ENCODE peak calls at places on chromosomes 11 and 22, in four cellular contexts. Z, Y, L and S are unnamed samples.

GRCh38 chr11:88849368-88849767 is 216.4 kb downstream of the GRM5 start:
- DNase-seq in Z (no peak), Y (no peak), L (no peak), S (no peak)

GRCh38 chr11:3041699-3042098 is 15.5 kb downstream of the CARS1 start:
- DNase-seq in Z (no peak), Y (no peak), L (no peak), S (no peak)

GRCh38 chr11:100667449-100667848 is 19.6 kb upstream of the ARHGAP42 start:
- DNase-seq in Z (no peak), Y (no peak), L (no peak), S (no peak)

GRCh38 chr11:128519353-128519752 is 68.0 kb downstream of the ETS1 start:
- DNase-seq in Z (no peak), Y (no peak), L (no peak), S (no peak)

GRCh38 chr11:72528121-72528520 is 93.8 kb upstream of the CLPB start:
- DNase-seq in Z (no peak), Y (no peak), L (no peak), S (no peak)

GRCh38 chr11:95584589-95584988 is 205.0 kb downstream of the FAM76B start:
- DNase-seq in Z (no peak), Y (no peak), L (no peak), S (no peak)

GRCh38 chr11:79419120-79419519 is 21.7 kb downstream of the TENM4 start:
- DNase-seq in Z (no peak), Y (peak; percentile 59), L (no peak), S (no peak)

GRCh38 chr22:50687829-50688228 is 15.2 kb downstream of the SHANK3 start:
- DNase-seq in Z (no peak), Y (no peak), L (no peak), S (no peak)

GRCh38 chr22:43814264-43814663 is 2.2 kb upstream of the EFCAB6 start:
- DNase-seq in Z (no peak), Y (no peak), L (no peak), S (no peak)

GRCh38 chr11:40290031-40290650 is 1169.3 kb downstream of the LRRC4C start:
- DNase-seq in Z (no peak), Y (no peak), L (no peak), S (no peak)

GRCh38 chr11:30585067-30585891 is 874 bp downstream of the MPPED2 start:
- DNase-seq in Z (peak; percentile 42), Y (peak; percentile 3), L (peak; percentile 23), S (no peak)

GRCh38 chr11:848380-848931 is 5.8 kb downstream of the TSPAN4 start:
- DNase-seq in Z (peak; percentile 49), Y (peak; percentile 72), L (no peak), S (peak; percentile 65)

GRCh38 chr11:65206441-65206841 is 24.7 kb downstream of the CAPN1 start:
- DNase-seq in Z (no peak), Y (no peak), L (no peak), S (no peak)

GRCh38 chr22:49368976-49369725 is 458.5 kb downstream of the BRD1 start:
- DNase-seq in Z (no peak), Y (peak; percentile 32), L (no peak), S (no peak)

GRCh38 chr22:46007848-46008261 is 30.9 kb upstream of the WNT7B start:
- DNase-seq in Z (no peak), Y (no peak), L (peak; percentile 56), S (no peak)

GRCh38 chr11:10930224-10930960 is 72.5 kb upstream of the ZBED5 start:
- DNase-seq in Z (no peak), Y (no peak), L (no peak), S (peak; percentile 24)

GRCh38 chr11:66933508-66933907 is 24.7 kb downstream of the PC start:
- DNase-seq in Z (no peak), Y (no peak), L (no peak), S (no peak)

GRCh38 chr22:27990879-27991278 is 71.8 kb upstream of the PITPNB start:
- DNase-seq in Z (no peak), Y (peak; percentile 13), L (no peak), S (peak; percentile 2)

GRCh38 chr11:19727246-19727645 is 14.6 kb downstream of the NAV2 start:
- DNase-seq in Z (no peak), Y (no peak), L (no peak), S (no peak)

GRCh38 chr11:56917708-56918450 is 70.8 kb upstream of the OR5AK2 start:
- DNase-seq in Z (no peak), Y (no peak), L (no peak), S (no peak)

GRCh38 chr11:93490996-93491618 is 52.1 kb downstream of the SMCO4 start:
- DNase-seq in Z (no peak), Y (no peak), L (no peak), S (no peak)

GRCh38 chr11:60987577-60988277 is 16.2 kb downstream of the CD6 start:
- DNase-seq in Z (no peak), Y (no peak), L (no peak), S (no peak)

GRCh38 chr11:85755285-85755684 is 55.7 kb downstream of the SYTL2 start:
- DNase-seq in Z (no peak), Y (no peak), L (no peak), S (no peak)

GRCh38 chr11:133977067-133977681 is 20.4 kb upstream of the IGSF9B start:
- DNase-seq in Z (no peak), Y (no peak), L (no peak), S (no peak)

GRCh38 chr11:34599406-34599901 is 21.4 kb upstream of the EHF start:
- DNase-seq in Z (peak; percentile 15), Y (peak; percentile 76), L (no peak), S (no peak)

GRCh38 chr22:45881524-45881875 is 95.5 kb downstream of the WNT7B start:
- DNase-seq in Z (no peak), Y (no peak), L (no peak), S (no peak)

GRCh38 chr22:25027959-25028840 is 75.7 kb downstream of the KIAA1671 start:
- DNase-seq in Z (no peak), Y (peak; percentile 31), L (no peak), S (no peak)
- TF ChIP-seq CTCF in Z (peak; percentile 41), Y (peak; percentile 54), L (no peak), S (peak; percentile 8)

GRCh38 chr11:104254347-104254746 is 90.4 kb upstream of the PDGFD start:
- DNase-seq in Z (peak; percentile 24), Y (no peak), L (no peak), S (no peak)
- TF ChIP-seq CTCF in Z (peak; percentile 64), Y (no peak), L (peak; percentile 21), S (no peak)

DNA sequence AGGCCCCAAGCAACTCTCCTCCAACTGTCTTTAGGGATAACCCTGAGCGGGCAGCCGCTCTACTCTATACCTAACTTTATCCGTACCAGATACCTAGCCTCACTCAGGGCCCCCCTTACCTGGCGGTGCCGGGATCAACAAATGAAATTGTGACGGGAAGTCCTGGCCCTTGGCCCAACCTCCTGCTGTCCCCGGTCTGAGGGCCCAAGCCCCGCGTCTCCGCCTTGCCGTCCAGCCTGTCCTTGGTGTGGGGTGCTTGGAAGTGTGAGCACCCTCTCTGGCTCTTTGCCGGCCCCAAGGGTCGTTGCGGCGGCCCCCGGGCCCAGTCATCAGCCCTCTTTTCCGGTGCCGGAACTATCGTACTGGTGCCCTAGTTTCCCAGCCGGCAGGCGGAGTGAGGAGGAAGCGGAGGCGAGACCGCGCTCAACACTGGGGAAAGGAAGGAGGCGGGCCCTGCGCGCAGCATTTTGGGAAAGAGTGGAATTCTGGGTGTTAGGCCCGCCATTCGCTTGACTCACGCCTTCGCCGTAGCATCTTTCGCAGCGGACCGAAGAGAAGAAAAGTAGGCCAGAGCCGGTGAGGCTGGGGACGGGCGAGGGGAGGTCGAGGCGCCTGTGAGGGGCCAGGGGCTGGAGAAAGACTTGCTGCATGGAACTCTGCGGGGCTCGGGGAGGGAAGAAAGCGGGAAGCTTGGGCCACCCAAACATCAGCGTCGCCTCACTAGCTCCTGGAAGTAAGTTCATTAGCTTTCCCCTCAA is at the start of gene SNRPD3:
- DNase-seq in Z (peak; percentile 92), Y (peak; percentile 75), L (peak; percentile 76), S (peak; percentile 78)
- TF ChIP-seq CTCF in Z (no peak), Y (no peak), L (no peak), S (no peak)

GRCh38 chr11:11966826-11967668 is 41.4 kb downstream of the DKK3 start:
- DNase-seq in Z (peak; percentile 72), Y (peak; percentile 90), L (no peak), S (peak; percentile 56)
- TF ChIP-seq CTCF in Z (peak; percentile 80), Y (peak; percentile 56), L (peak; percentile 70), S (peak; percentile 66)